ENCODE peak calls at places on chromosomes 16 and 17, in six cellular contexts. W is body of pancreas, N is stomach, L is A549, V is uterus, F is tibial nerve. A is an unnamed sample.
A peak's percentile ranks its signal among the peaks of the same experiment; 100 is the strongest.

GRCh38 chr16:65249768-65250167 is 127.9 kb upstream of the CDH11 start:
- DNase-seq in W (peak; percentile 27), N (peak; percentile 39), L (no peak), V (peak; percentile 52), F (peak; percentile 20), A (no peak)

GRCh38 chr17:3531266-3532101 is 26.1 kb downstream of the TRPV3 start:
- DNase-seq in W (no peak), N (no peak), L (no peak), V (no peak), F (no peak), A (no peak)

GRCh38 chr17:67358612-67359011 is 7.8 kb downstream of the PSMD12 start:
- DNase-seq in W (no peak), N (no peak), L (no peak), V (no peak), F (no peak), A (no peak)

GRCh38 chr17:61689610-61690180 is 98.7 kb upstream of the NACA2 start:
- DNase-seq in W (no peak), N (no peak), L (no peak), V (no peak), F (no peak), A (no peak)

GRCh38 chr16:53504161-53504663 is 1.2 kb upstream of the AKTIP start:
- DNase-seq in W (peak; percentile 65), N (peak; percentile 36), L (peak; percentile 36), V (peak; percentile 62), F (peak; percentile 48), A (peak; percentile 62)

GRCh38 chr16:8370374-8371015 is 219.8 kb downstream of the TMEM114 start:
- DNase-seq in W (peak; percentile 80), N (no peak), L (peak; percentile 18), V (no peak), F (no peak), A (no peak)

GRCh38 chr16:1647904-1648303 is 30.2 kb upstream of the JPT2 start:
- DNase-seq in W (no peak), N (no peak), L (no peak), V (no peak), F (no peak), A (no peak)

GRCh38 chr17:1577186-1577585 is 14.6 kb upstream of the PITPNA start:
- DNase-seq in W (peak; percentile 86), N (peak; percentile 91), L (peak; percentile 49), V (peak; percentile 85), F (peak; percentile 87), A (peak; percentile 90)

GRCh38 chr17:62704381-62704971 is 77.0 kb downstream of the MRC2 start:
- DNase-seq in W (peak; percentile 43), N (peak; percentile 34), L (peak; percentile 57), V (peak; percentile 47), F (peak; percentile 29), A (peak; percentile 56)

GRCh38 chr16:50227665-50228064 is 38.7 kb upstream of the ADCY7 start:
- DNase-seq in W (no peak), N (no peak), L (no peak), V (no peak), F (no peak), A (no peak)

GRCh38 chr16:17026600-17027242 is 444.0 kb downstream of the XYLT1 start:
- DNase-seq in W (no peak), N (no peak), L (no peak), V (no peak), F (no peak), A (no peak)

GRCh38 chr17:17812211-17813054 is 24.4 kb downstream of the SREBF1 start:
- DNase-seq in W (peak; percentile 65), N (peak; percentile 79), L (peak; percentile 89), V (peak; percentile 78), F (peak; percentile 85), A (peak; percentile 79)

GRCh38 chr16:56769674-56770073 is 39.7 kb downstream of the NUP93 start:
- DNase-seq in W (no peak), N (peak; percentile 33), L (no peak), V (no peak), F (no peak), A (no peak)

GRCh38 chr16:10114411-10114810 is 67.8 kb downstream of the GRIN2A start:
- DNase-seq in W (no peak), N (no peak), L (no peak), V (peak; percentile 53), F (no peak), A (peak; percentile 44)

GRCh38 chr16:81076566-81077076 is 417 bp downstream of the C16orf46 start:
- DNase-seq in W (peak; percentile 87), N (peak; percentile 92), L (peak; percentile 87), V (peak; percentile 91), F (peak; percentile 96), A (peak; percentile 82)

GRCh38 chr17:66707051-66707450 is 127.9 kb upstream of the CACNG5 start:
- DNase-seq in W (no peak), N (no peak), L (no peak), V (no peak), F (no peak), A (no peak)

GRCh38 chr16:68421076-68421475 is 27.2 kb downstream of the SMPD3 start:
- DNase-seq in W (no peak), N (no peak), L (no peak), V (no peak), F (no peak), A (peak; percentile 12)

GRCh38 chr17:7403043-7403901 is 625 bp downstream of the TMEM256 start:
- DNase-seq in W (peak; percentile 53), N (peak; percentile 33), L (peak; percentile 38), V (peak; percentile 71), F (peak; percentile 56), A (no peak)

GRCh38 chr16:53822936-53823529 is 119.1 kb downstream of the FTO start:
- DNase-seq in W (no peak), N (no peak), L (no peak), V (no peak), F (no peak), A (no peak)

GRCh38 chr16:31206776-31207175 is 4.2 kb upstream of the PYCARD start:
- DNase-seq in W (peak; percentile 46), N (no peak), L (no peak), V (no peak), F (no peak), A (no peak)

GRCh38 chr16:79613009-79613408 is 12.5 kb upstream of the MAF start:
- DNase-seq in W (no peak), N (no peak), L (no peak), V (no peak), F (no peak), A (no peak)

GRCh38 chr17:47719411-47720152 is 13.5 kb upstream of the TBX21 start:
- DNase-seq in W (no peak), N (no peak), L (no peak), V (no peak), F (no peak), A (no peak)

GRCh38 chr17:19651461-19652238 is 3.1 kb downstream of the ALDH3A2 start:
- DNase-seq in W (no peak), N (no peak), L (no peak), V (no peak), F (no peak), A (no peak)

GRCh38 chr17:1109606-1110523 is 69.9 kb downstream of the ABR start:
- DNase-seq in W (peak; percentile 45), N (peak; percentile 62), L (peak; percentile 53), V (no peak), F (no peak), A (no peak)

GRCh38 chr17:33200116-33200515 is 93.0 kb downstream of the ASIC2 start:
- DNase-seq in W (no peak), N (no peak), L (peak; percentile 40), V (peak; percentile 53), F (no peak), A (no peak)

GRCh38 chr16:68539704-68540370 is 746 bp downstream of the ZFP90 start:
- DNase-seq in W (peak; percentile 16), N (no peak), L (peak; percentile 16), V (no peak), F (no peak), A (no peak)

GRCh38 chr16:66968847-66969246 is 7.8 kb downstream of the CES3 start:
- DNase-seq in W (no peak), N (no peak), L (no peak), V (no peak), F (no peak), A (no peak)

GRCh38 chr16:66959645-66960177 is 1.4 kb upstream of the CES3 start:
- DNase-seq in W (no peak), N (no peak), L (no peak), V (no peak), F (no peak), A (no peak)

GRCh38 chr16:66961065-66961744 is at the start of gene CES3:
- DNase-seq in W (peak; percentile 83), N (peak; percentile 71), L (peak; percentile 85), V (no peak), F (peak; percentile 21), A (no peak)

GRCh38 chr16:66960270-66960669 is 796 bp upstream of the CES3 start:
- DNase-seq in W (no peak), N (no peak), L (no peak), V (no peak), F (no peak), A (no peak)

DNA sequence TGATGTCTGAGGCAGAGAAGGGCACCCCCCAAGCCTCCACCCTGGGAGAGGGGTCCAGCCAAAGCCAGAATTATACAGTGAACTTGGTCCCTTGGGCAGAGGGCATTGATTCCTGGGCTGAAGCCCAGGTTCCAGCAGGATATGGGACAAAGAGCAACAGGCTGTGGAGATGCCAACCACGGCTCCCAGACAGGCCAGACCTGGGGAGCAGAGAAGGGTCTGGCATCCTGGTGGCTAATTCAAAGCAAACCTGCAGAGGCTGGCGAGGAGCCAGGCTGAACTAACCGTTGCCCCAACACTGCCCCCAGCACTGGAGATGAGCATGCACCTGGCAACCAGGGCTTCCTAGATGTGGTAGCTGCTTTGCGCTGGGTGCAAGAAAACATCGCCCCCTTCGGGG is 3.0 kb downstream of the CES3 start:
- DNase-seq in W (no peak), N (no peak), L (no peak), V (no peak), F (no peak), A (no peak)
- TF ChIP-seq CTCF in W (no peak), N (no peak), L (no peak), V (no peak), F (no peak), A (no peak)

GRCh38 chr17:76131692-76132573 is 9.1 kb downstream of the FOXJ1 start:
- DNase-seq in W (no peak), N (no peak), L (no peak), V (no peak), F (no peak), A (no peak)
- H3K4me3 ChIP-seq in W (no peak overlapping the region), N (no peak overlapping the region), L (no peak overlapping the region), V (no peak overlapping the region), F (no peak overlapping the region), A (peak overlapping the region; percentile 48)

DNA sequence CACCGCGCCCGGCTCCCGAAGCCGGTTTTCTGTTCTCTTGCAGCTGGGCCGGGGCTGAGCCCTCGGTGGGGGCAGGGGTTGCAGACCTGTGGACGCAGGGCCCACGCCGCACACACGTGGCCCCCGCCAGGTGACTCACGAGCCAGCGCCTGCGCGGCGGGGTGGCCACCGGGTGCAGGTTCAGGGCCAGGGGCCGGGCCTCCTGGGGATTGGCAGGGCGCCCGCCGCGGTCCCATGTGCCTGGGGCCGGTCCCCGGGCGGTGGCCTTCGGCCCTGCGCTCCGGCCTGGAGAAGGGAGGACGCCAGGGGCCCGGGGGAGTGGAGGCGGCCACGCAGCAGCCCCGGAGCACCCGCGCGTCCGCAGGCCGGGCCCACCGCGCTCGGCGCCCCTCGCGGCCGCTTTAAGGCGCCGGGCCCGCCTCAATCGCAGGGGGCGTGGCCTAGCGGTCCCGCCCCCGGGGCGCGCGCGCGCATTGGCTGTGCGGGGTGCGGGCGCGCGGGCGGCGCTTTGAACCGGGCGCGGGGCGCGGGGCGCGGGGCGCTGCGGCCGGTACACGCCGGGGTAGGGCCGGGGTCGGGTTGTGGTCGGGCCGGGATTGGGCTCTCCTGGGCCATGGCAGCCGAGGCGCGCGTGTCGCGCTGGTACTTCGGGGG is at the start of gene SLC25A10:
- DNase-seq in W (peak; percentile 97), N (peak; percentile 94), L (peak; percentile 87), V (peak; percentile 51), F (peak; percentile 60), A (peak; percentile 55)
- TF ChIP-seq POLR2A in W (peak; percentile 64), N (no peak), L (peak; percentile 36), V (peak; percentile 40), F (peak; percentile 38), A (no peak)

GRCh38 chr17:37737081-37737480 is 7.8 kb downstream of the HNF1B start:
- DNase-seq in W (no peak), N (no peak), L (peak; percentile 73), V (no peak), F (no peak), A (no peak)
- TF ChIP-seq CTCF in W (peak; percentile 35), N (no peak), L (peak; percentile 65), V (no peak), F (no peak), A (no peak)

A was measured in breast epithelium.